ENCODE peak calls at places on chromosomes 1 and 21, in four cellular contexts. One of them, this sample, is unnamed.

GRCh38 chr1:199978408-199978940 is 49.0 kb upstream of the NR5A2 start:
- DNase-seq in activated CD8-positive, alpha-beta memory T cell treated with anti-CD3 and anti-CD28 coated beads for 24 hours: no peak
- DNase-seq in foreskin fibroblast: no peak
- DNase-seq in lower leg skin: no peak
- DNase-seq in this sample: no peak

GRCh38 chr21:29812947-29813346 is 126.8 kb downstream of the GRIK1 start:
- DNase-seq in foreskin fibroblast: no peak
- DNase-seq in lower leg skin: no peak
- DNase-seq in activated CD8-positive, alpha-beta memory T cell treated with anti-CD3 and anti-CD28 coated beads for 24 hours: no peak
- DNase-seq in this sample: no peak

GRCh38 chr1:80847904-80848303 is 952.8 kb upstream of the ADGRL2 start:
- DNase-seq in lower leg skin: no peak
- DNase-seq in activated CD8-positive, alpha-beta memory T cell treated with anti-CD3 and anti-CD28 coated beads for 24 hours: no peak
- DNase-seq in foreskin fibroblast: no peak
- DNase-seq in this sample: no peak

GRCh38 chr1:84301759-84302380 is 362 bp downstream of the SAMD13 start:
- DNase-seq in activated CD8-positive, alpha-beta memory T cell treated with anti-CD3 and anti-CD28 coated beads for 24 hours: no peak
- DNase-seq in foreskin fibroblast: no peak
- DNase-seq in lower leg skin: no peak
- DNase-seq in this sample: no peak

GRCh38 chr1:164675342-164675904 is 116.4 kb downstream of the PBX1 start:
- DNase-seq in foreskin fibroblast: no peak
- DNase-seq in lower leg skin: no peak
- DNase-seq in activated CD8-positive, alpha-beta memory T cell treated with anti-CD3 and anti-CD28 coated beads for 24 hours: no peak
- DNase-seq in this sample: no peak

GRCh38 chr1:15997637-15998280 is 6.3 kb upstream of the SRARP start:
- DNase-seq in activated CD8-positive, alpha-beta memory T cell treated with anti-CD3 and anti-CD28 coated beads for 24 hours: no peak
- DNase-seq in lower leg skin: no peak
- DNase-seq in foreskin fibroblast: no peak
- DNase-seq in this sample: no peak

GRCh38 chr1:115559987-115560386 is 81.8 kb upstream of the VANGL1 start:
- DNase-seq in activated CD8-positive, alpha-beta memory T cell treated with anti-CD3 and anti-CD28 coated beads for 24 hours: no peak
- DNase-seq in lower leg skin: no peak
- DNase-seq in foreskin fibroblast: no peak
- DNase-seq in this sample: no peak

GRCh38 chr1:227913969-227914791 is 33.6 kb downstream of the WNT9A start:
- DNase-seq in activated CD8-positive, alpha-beta memory T cell treated with anti-CD3 and anti-CD28 coated beads for 24 hours: no peak
- DNase-seq in foreskin fibroblast: no peak
- DNase-seq in lower leg skin: no peak
- DNase-seq in this sample: no peak

GRCh38 chr1:201793306-201793925 is 35.5 kb upstream of the IPO9 start:
- DNase-seq in activated CD8-positive, alpha-beta memory T cell treated with anti-CD3 and anti-CD28 coated beads for 24 hours: no peak
- DNase-seq in lower leg skin: no peak
- DNase-seq in foreskin fibroblast: no peak
- DNase-seq in this sample: no peak

GRCh38 chr21:39681257-39681656 is 63.7 kb upstream of the IGSF5 start:
- DNase-seq in lower leg skin: no peak
- DNase-seq in activated CD8-positive, alpha-beta memory T cell treated with anti-CD3 and anti-CD28 coated beads for 24 hours: no peak
- DNase-seq in foreskin fibroblast: no peak
- DNase-seq in this sample: no peak

GRCh38 chr1:3221112-3222041 is 152.4 kb downstream of the PRDM16 start:
- DNase-seq in lower leg skin: no peak
- DNase-seq in foreskin fibroblast: no peak
- DNase-seq in activated CD8-positive, alpha-beta memory T cell treated with anti-CD3 and anti-CD28 coated beads for 24 hours: no peak
- DNase-seq in this sample: no peak

GRCh38 chr1:16383917-16384316 is 16.9 kb downstream of the SZRD1 start:
- DNase-seq in foreskin fibroblast: no peak
- DNase-seq in lower leg skin: no peak
- DNase-seq in activated CD8-positive, alpha-beta memory T cell treated with anti-CD3 and anti-CD28 coated beads for 24 hours: no peak
- DNase-seq in this sample: no peak

GRCh38 chr1:181134543-181135461 is 46.3 kb downstream of the IER5 start:
- DNase-seq in lower leg skin: peak; percentile 69
- DNase-seq in activated CD8-positive, alpha-beta memory T cell treated with anti-CD3 and anti-CD28 coated beads for 24 hours: peak; percentile 72
- DNase-seq in foreskin fibroblast: peak; percentile 88
- DNase-seq in this sample: peak; percentile 67

GRCh38 chr21:18499761-18500376 is 96.3 kb upstream of the TMPRSS15 start:
- DNase-seq in lower leg skin: peak; percentile 17
- DNase-seq in activated CD8-positive, alpha-beta memory T cell treated with anti-CD3 and anti-CD28 coated beads for 24 hours: peak; percentile 56
- DNase-seq in foreskin fibroblast: peak; percentile 0
- DNase-seq in this sample: peak; percentile 30

GRCh38 chr1:220879090-220879508 is at the start of gene HLX:
- DNase-seq in foreskin fibroblast: peak; percentile 94
- DNase-seq in activated CD8-positive, alpha-beta memory T cell treated with anti-CD3 and anti-CD28 coated beads for 24 hours: peak; percentile 68
- DNase-seq in lower leg skin: peak; percentile 84
- DNase-seq in this sample: peak; percentile 80

GRCh38 chr21:39422468-39423241 is 22.9 kb downstream of the LCA5L start:
- DNase-seq in lower leg skin: no peak
- DNase-seq in activated CD8-positive, alpha-beta memory T cell treated with anti-CD3 and anti-CD28 coated beads for 24 hours: no peak
- DNase-seq in foreskin fibroblast: no peak
- DNase-seq in this sample: no peak

GRCh38 chr1:115166531-115167091 is 77.3 kb upstream of the TSPAN2 start:
- DNase-seq in foreskin fibroblast: no peak
- DNase-seq in lower leg skin: no peak
- DNase-seq in activated CD8-positive, alpha-beta memory T cell treated with anti-CD3 and anti-CD28 coated beads for 24 hours: no peak
- DNase-seq in this sample: no peak

GRCh38 chr1:200206340-200206739 is 178.8 kb downstream of the NR5A2 start:
- DNase-seq in foreskin fibroblast: peak; percentile 70
- DNase-seq in lower leg skin: no peak
- DNase-seq in activated CD8-positive, alpha-beta memory T cell treated with anti-CD3 and anti-CD28 coated beads for 24 hours: no peak
- DNase-seq in this sample: no peak

GRCh38 chr1:107875689-107876088 is 89.3 kb downstream of the VAV3 start:
- DNase-seq in foreskin fibroblast: no peak
- DNase-seq in activated CD8-positive, alpha-beta memory T cell treated with anti-CD3 and anti-CD28 coated beads for 24 hours: no peak
- DNase-seq in lower leg skin: no peak
- DNase-seq in this sample: no peak

GRCh38 chr1:177257596-177257995 is 86.8 kb downstream of the BRINP2 start:
- DNase-seq in lower leg skin: no peak
- DNase-seq in activated CD8-positive, alpha-beta memory T cell treated with anti-CD3 and anti-CD28 coated beads for 24 hours: no peak
- DNase-seq in foreskin fibroblast: no peak
- DNase-seq in this sample: no peak

GRCh38 chr1:154571244-154571963 is 3.8 kb downstream of the CHRNB2 start:
- DNase-seq in activated CD8-positive, alpha-beta memory T cell treated with anti-CD3 and anti-CD28 coated beads for 24 hours: no peak
- DNase-seq in lower leg skin: no peak
- DNase-seq in foreskin fibroblast: no peak
- DNase-seq in this sample: no peak

GRCh38 chr1:184390889-184391288 is 4.1 kb downstream of the C1orf21 start:
- DNase-seq in activated CD8-positive, alpha-beta memory T cell treated with anti-CD3 and anti-CD28 coated beads for 24 hours: no peak
- DNase-seq in lower leg skin: no peak
- DNase-seq in foreskin fibroblast: no peak
- DNase-seq in this sample: no peak

GRCh38 chr1:35883681-35884155 is 709 bp downstream of the AGO1 start:
- DNase-seq in foreskin fibroblast: peak; percentile 11
- DNase-seq in lower leg skin: peak; percentile 18
- DNase-seq in activated CD8-positive, alpha-beta memory T cell treated with anti-CD3 and anti-CD28 coated beads for 24 hours: peak; percentile 79
- DNase-seq in this sample: peak; percentile 64